ENCODE peak calls at places on chromosomes 2 and 18, in four cellular contexts. G, Q, V and A are unnamed samples.
A peak's percentile ranks its signal among the peaks of the same experiment; 100 is the strongest.

GRCh38 chr2:186980117-186980442 is 131.1 kb upstream of the ZSWIM2 start:
- DNase-seq in G (no peak), V (no peak), Q (no peak), A (no peak)

GRCh38 chr2:105139556-105140236 is 101.8 kb downstream of the MRPS9 start:
- DNase-seq in Q (no peak), V (no peak), G (no peak), A (no peak)

GRCh38 chr2:127652786-127653357 is 6.9 kb downstream of the GPR17 start:
- DNase-seq in V (no peak), G (no peak), Q (no peak), A (no peak)

GRCh38 chr2:66565291-66565690 is 130.4 kb downstream of the MEIS1 start:
- DNase-seq in G (no peak), V (no peak), Q (no peak), A (no peak)

GRCh38 chr18:22591231-22591630 is 173.5 kb upstream of the CTAGE1 start:
- DNase-seq in Q (no peak), G (no peak), V (no peak), A (no peak)

GRCh38 chr2:12803616-12804015 is 86.9 kb downstream of the TRIB2 start:
- DNase-seq in V (no peak), G (no peak), Q (no peak), A (no peak)

GRCh38 chr2:71130325-71131260 is at the start of gene MPHOSPH10:
- DNase-seq in G (peak; percentile 81), V (peak; percentile 84), Q (peak; percentile 96), A (peak; percentile 97)

GRCh38 chr2:118865106-118865505 is 17.7 kb upstream of the EN1 start:
- DNase-seq in Q (peak; percentile 45), V (no peak), G (no peak), A (no peak)

GRCh38 chr2:121316986-121317385 is 32.0 kb upstream of the TFCP2L1 start:
- DNase-seq in Q (no peak), V (no peak), G (no peak), A (no peak)

GRCh38 chr2:54979645-54980044 is 70.6 kb downstream of the RTN4 start:
- DNase-seq in G (no peak), V (no peak), Q (no peak), A (no peak)

GRCh38 chr2:43086451-43087221 is 139.8 kb downstream of the ZFP36L2 start:
- DNase-seq in V (no peak), G (no peak), Q (no peak), A (no peak)

GRCh38 chr18:58533771-58534170 is 95.1 kb downstream of the ALPK2 start:
- DNase-seq in G (no peak), V (no peak), Q (no peak), A (no peak)

GRCh38 chr2:79723830-79724229 is 211.0 kb downstream of the CTNNA2 start:
- DNase-seq in V (no peak), Q (no peak), G (no peak), A (no peak)

GRCh38 chr2:84925336-84925723 is 19.9 kb downstream of the TMSB10 start:
- DNase-seq in G (no peak), Q (no peak), V (no peak), A (no peak)

GRCh38 chr2:46376586-46377286 is 79.5 kb downstream of the EPAS1 start:
- DNase-seq in Q (no peak), G (no peak), V (no peak), A (no peak)

GRCh38 chr2:85852979-85853498 is 35.8 kb downstream of the ST3GAL5 start:
- DNase-seq in V (peak; percentile 81), G (peak; percentile 78), Q (peak; percentile 27), A (no peak)

GRCh38 chr2:102103992-102104871 is 38.3 kb upstream of the IL1R1 start:
- DNase-seq in Q (peak; percentile 81), V (peak; percentile 3), G (no peak), A (peak; percentile 22)

GRCh38 chr2:1478311-1479305 is 65.3 kb downstream of the TPO start:
- DNase-seq in G (no peak), V (no peak), Q (no peak), A (no peak)

GRCh38 chr2:181444654-181445053 is 12.5 kb upstream of the ITGA4 start:
- DNase-seq in Q (no peak), G (no peak), V (no peak), A (no peak)

GRCh38 chr18:57519668-57520424 is 66.7 kb downstream of the FECH start:
- DNase-seq in G (no peak), Q (no peak), V (no peak), A (no peak)

GRCh38 chr18:79548077-79548450 is 131.5 kb upstream of the CTDP1 start:
- DNase-seq in G (no peak), V (no peak), Q (no peak), A (no peak)

GRCh38 chr18:51490860-51491259 is 293.4 kb upstream of the MEX3C start:
- DNase-seq in V (no peak), G (no peak), Q (no peak), A (no peak)

GRCh38 chr2:199985625-199986207 is 30.3 kb downstream of the MAIP1 start:
- DNase-seq in Q (peak; percentile 84), G (peak; percentile 35), V (peak; percentile 27), A (peak; percentile 44)

GRCh38 chr2:54388093-54388492 is 68.0 kb upstream of the SPTBN1 start:
- DNase-seq in G (no peak), Q (no peak), V (no peak), A (no peak)

GRCh38 chr2:241268306-241268705 is 47.2 kb downstream of the HDLBP start:
- DNase-seq in Q (no peak), G (no peak), V (no peak), A (no peak)

GRCh38 chr2:182301093-182301492 is 125.7 kb downstream of the PDE1A start:
- DNase-seq in V (no peak), G (no peak), Q (no peak), A (no peak)

GRCh38 chr2:105432749-105433148 is 33.9 kb upstream of the FHL2 start:
- DNase-seq in Q (no peak), G (no peak), V (no peak), A (no peak)

GRCh38 chr2:25977768-25978167 is 4.5 kb downstream of the KIF3C start:
- DNase-seq in V (no peak), G (no peak), Q (no peak), A (no peak)

GRCh38 chr2:205323929-205324328 is 358.4 kb upstream of the NRP2 start:
- DNase-seq in Q (no peak), G (no peak), V (no peak), A (no peak)

GRCh38 chr2:212892193-212892592 is 259.2 kb downstream of the IKZF2 start:
- DNase-seq in G (no peak), Q (peak; percentile 71), V (no peak), A (no peak)

GRCh38 chr2:175815537-175815936 is 186.5 kb downstream of the LNPK start:
- DNase-seq in V (no peak), G (no peak), Q (no peak), A (no peak)

GRCh38 chr2:55901322-55901721 is 22.3 kb downstream of the EFEMP1 start:
- DNase-seq in V (no peak), Q (no peak), G (no peak), A (no peak)

GRCh38 chr18:61887838-61888237 is 5.0 kb downstream of the RNF152 start:
- DNase-seq in G (no peak), Q (no peak), V (no peak), A (no peak)